ENCODE peak calls at places on chromosomes 6 and 20, in seven cellular contexts. L, S, Y, U, K, F and A are unnamed samples.

GRCh38 chr20:36941403-36941835 is 10.1 kb downstream of the SAMHD1 start:
- DNase-seq in L (no peak), S (no peak), Y (no peak), U (no peak), K (no peak), F (no peak), A (no peak)

GRCh38 chr6:35485402-35485877 is 11.4 kb downstream of the TEAD3 start:
- DNase-seq in L (peak), S (peak), Y (no peak), U (peak), K (no peak), F (no peak), A (no peak)

GRCh38 chr20:9374480-9374879 is 139.9 kb upstream of the LAMP5 start:
- DNase-seq in L (no peak), S (no peak), Y (no peak), U (no peak), K (no peak), F (no peak), A (no peak)

GRCh38 chr6:83592770-83593394 is 80.5 kb downstream of the PRSS35 start:
- DNase-seq in L (peak), S (peak), Y (no peak), U (peak), K (no peak), F (peak), A (no peak)

GRCh38 chr6:106591111-106591825 is 38.0 kb downstream of the RTN4IP1 start:
- DNase-seq in L (peak), S (peak), Y (peak), U (peak), K (no peak), F (no peak), A (no peak)

GRCh38 chr20:56630506-56631317 is 1.6 kb downstream of the TFAP2C start:
- DNase-seq in L (no peak), S (no peak), Y (peak), U (no peak), K (no peak), F (no peak), A (peak)

GRCh38 chr6:80974579-80974978 is 777.9 kb downstream of the TENT5A start:
- DNase-seq in L (no peak), S (no peak), Y (no peak), U (no peak), K (no peak), F (no peak), A (no peak)

GRCh38 chr20:61590236-61590635 is 338.2 kb downstream of the CDH4 start:
- DNase-seq in L (no peak), S (no peak), Y (no peak), U (no peak), K (no peak), F (no peak), A (no peak)